ENCODE peak calls at places on chromosomes 7 and 10, in ten cellular contexts. K, Z, M, I, Y, E, A, O, Q and L are unnamed samples.

GRCh38 chr7:100588438-100588837 is 2.3 kb downstream of the FBXO24 start:
- DNase-seq in K (no peak), Z (no peak), M (no peak), I (no peak), Y (no peak), E (peak), A (no peak), O (no peak), Q (no peak), L (peak)

GRCh38 chr10:31947144-31947926 is 18.7 kb upstream of the ARHGAP12 start:
- DNase-seq in K (no peak), Z (no peak), M (peak), I (peak), Y (no peak), E (peak), A (peak), O (no peak), Q (no peak), L (peak)

GRCh38 chr7:93719546-93719945 is 145.0 kb upstream of the CALCR start:
- DNase-seq in K (no peak), Z (no peak), M (peak), I (peak), Y (no peak), E (peak), A (no peak), O (no peak), Q (no peak), L (peak)

GRCh38 chr10:118754132-118754555 is 626 bp downstream of the CACUL1 start:
- DNase-seq in K (peak), Z (peak), M (peak), I (no peak), Y (no peak), E (peak), A (no peak), O (no peak), Q (no peak), L (peak)

GRCh38 chr10:87850742-87851205 is 12.6 kb downstream of the KLLN start:
- DNase-seq in K (peak), Z (peak), M (peak), I (no peak), Y (no peak), E (peak), A (no peak), O (no peak), Q (no peak), L (peak)

GRCh38 chr7:134553976-134554375 is 5.1 kb downstream of the AKR1B15 start:
- DNase-seq in K (no peak), Z (no peak), M (peak), I (no peak), Y (no peak), E (no peak), A (no peak), O (no peak), Q (no peak), L (no peak)

GRCh38 chr7:41333506-41333905 is 369.4 kb downstream of the INHBA start:
- DNase-seq in K (no peak), Z (no peak), M (peak), I (peak), Y (no peak), E (peak), A (peak), O (no peak), Q (no peak), L (peak)

GRCh38 chr7:7183833-7184463 is 1.6 kb downstream of the C1GALT1 start:
- DNase-seq in K (no peak), Z (no peak), M (peak), I (no peak), Y (no peak), E (peak), A (no peak), O (no peak), Q (no peak), L (no peak)

GRCh38 chr7:5361446-5362155 is 62.0 kb downstream of the TNRC18 start:
- DNase-seq in K (no peak), Z (no peak), M (no peak), I (no peak), Y (no peak), E (no peak), A (no peak), O (no peak), Q (no peak), L (no peak)

GRCh38 chr10:131703527-131703926 is 197.3 kb upstream of the PPP2R2D start:
- DNase-seq in K (no peak), Z (no peak), M (no peak), I (no peak), Y (no peak), E (no peak), A (no peak), O (no peak), Q (peak), L (no peak)

GRCh38 chr10:56606202-56606601 is 245.1 kb upstream of the ZWINT start:
- DNase-seq in K (no peak), Z (no peak), M (no peak), I (no peak), Y (no peak), E (no peak), A (no peak), O (no peak), Q (no peak), L (no peak)

GRCh38 chr10:17009228-17009700 is 120.3 kb downstream of the CUBN start:
- DNase-seq in K (no peak), Z (no peak), M (peak), I (no peak), Y (no peak), E (peak), A (no peak), O (no peak), Q (no peak), L (peak)

GRCh38 chr7:133478591-133479135 is 225.8 kb downstream of the EXOC4 start:
- DNase-seq in K (no peak), Z (no peak), M (no peak), I (no peak), Y (no peak), E (no peak), A (peak), O (peak), Q (no peak), L (no peak)

GRCh38 chr10:127215882-127216281 is 19.5 kb upstream of the INSYN2A start:
- DNase-seq in K (no peak), Z (no peak), M (no peak), I (no peak), Y (no peak), E (no peak), A (no peak), O (no peak), Q (no peak), L (no peak)

GRCh38 chr10:44477021-44477420 is 92.1 kb upstream of the CXCL12 start:
- DNase-seq in K (no peak), Z (no peak), M (peak), I (peak), Y (no peak), E (peak), A (no peak), O (no peak), Q (no peak), L (peak)

GRCh38 chr10:76082232-76082631 is 650.8 kb downstream of the LRMDA start:
- DNase-seq in K (no peak), Z (no peak), M (no peak), I (no peak), Y (no peak), E (no peak), A (no peak), O (no peak), Q (no peak), L (no peak)

GRCh38 chr7:92621026-92621540 is 30.9 kb upstream of the FAM133B start:
- DNase-seq in K (peak), Z (peak), M (peak), I (peak), Y (peak), E (peak), A (peak), O (no peak), Q (peak), L (peak)

GRCh38 chr10:103192451-103193106 is 493 bp downstream of the NT5C2 start:
- DNase-seq in K (peak), Z (peak), M (peak), I (no peak), Y (peak), E (peak), A (no peak), O (no peak), Q (peak), L (peak)

GRCh38 chr10:86757110-86757790 is 831 bp downstream of the BMPR1A start:
- DNase-seq in K (peak), Z (no peak), M (peak), I (no peak), Y (no peak), E (peak), A (no peak), O (no peak), Q (peak), L (peak)

GRCh38 chr7:40918701-40919271 is 784.0 kb downstream of the SUGCT start:
- DNase-seq in K (no peak), Z (no peak), M (peak), I (peak), Y (no peak), E (peak), A (no peak), O (no peak), Q (no peak), L (peak)

GRCh38 chr7:140059288-140060242 is 3.2 kb downstream of the PARP12 start:
- DNase-seq in K (no peak), Z (no peak), M (peak), I (peak), Y (no peak), E (peak), A (no peak), O (no peak), Q (no peak), L (peak)

GRCh38 chr7:157782041-157782440 is 445.2 kb downstream of the DNAJB6 start:
- DNase-seq in K (peak), Z (no peak), M (no peak), I (no peak), Y (no peak), E (no peak), A (no peak), O (no peak), Q (no peak), L (no peak)

GRCh38 chr7:131543298-131543697 is 13.1 kb downstream of the PODXL start:
- DNase-seq in K (no peak), Z (no peak), M (no peak), I (no peak), Y (no peak), E (no peak), A (no peak), O (no peak), Q (no peak), L (no peak)

GRCh38 chr7:104442461-104442860 is 114.1 kb downstream of the LHFPL3 start:
- DNase-seq in K (no peak), Z (no peak), M (no peak), I (no peak), Y (no peak), E (no peak), A (no peak), O (no peak), Q (no peak), L (no peak)